ENCODE peak calls at places on chromosomes 4 and X, in five cellular contexts. One of them, this sample, is unnamed.

GRCh38 chr4:119300072-119300387 is 21.9 kb downstream of the FABP2 start:
- DNase-seq in NCI-H510A: no peak
- DNase-seq in AG09319: no peak
- DNase-seq in GM03348: peak
- DNase-seq in transverse colon: peak
- DNase-seq in this sample: peak

GRCh38 chr4:14196141-14196540 is 568.6 kb upstream of the BOD1L1 start:
- DNase-seq in NCI-H510A: no peak
- DNase-seq in AG09319: peak
- DNase-seq in GM03348: peak
- DNase-seq in transverse colon: no peak
- DNase-seq in this sample: no peak

GRCh38 chr4:25862411-25863346 is at the start of gene SEL1L3:
- DNase-seq in NCI-H510A: no peak
- DNase-seq in AG09319: no peak
- DNase-seq in GM03348: peak
- DNase-seq in transverse colon: peak
- DNase-seq in this sample: no peak

GRCh38 chr4:173878701-173879100 is 348.7 kb upstream of the HAND2 start:
- DNase-seq in NCI-H510A: no peak
- DNase-seq in AG09319: no peak
- DNase-seq in GM03348: no peak
- DNase-seq in transverse colon: no peak
- DNase-seq in this sample: no peak

GRCh38 chrX:8083276-8083675 is 87.8 kb downstream of the VCX2 start:
- DNase-seq in NCI-H510A: no peak
- DNase-seq in AG09319: no peak
- DNase-seq in GM03348: no peak
- DNase-seq in transverse colon: no peak
- DNase-seq in this sample: no peak

GRCh38 chr4:87049508-87049907 is 114.7 kb downstream of the AFF1 start:
- DNase-seq in NCI-H510A: no peak
- DNase-seq in AG09319: no peak
- DNase-seq in GM03348: no peak
- DNase-seq in transverse colon: no peak
- DNase-seq in this sample: no peak

GRCh38 chr4:138241281-138242075 is 671 bp downstream of the SLC7A11 start:
- DNase-seq in NCI-H510A: no peak
- DNase-seq in AG09319: no peak
- DNase-seq in GM03348: peak
- DNase-seq in transverse colon: no peak
- DNase-seq in this sample: no peak

GRCh38 chr4:158036998-158037397 is 135.8 kb downstream of the GASK1B start:
- DNase-seq in NCI-H510A: no peak
- DNase-seq in AG09319: no peak
- DNase-seq in GM03348: no peak
- DNase-seq in transverse colon: no peak
- DNase-seq in this sample: no peak

GRCh38 chr4:110610620-110610939 is 12.3 kb downstream of the PITX2 start:
- DNase-seq in NCI-H510A: no peak
- DNase-seq in AG09319: no peak
- DNase-seq in GM03348: no peak
- DNase-seq in transverse colon: no peak
- DNase-seq in this sample: no peak

GRCh38 chr4:104860227-104861123 is 286.2 kb upstream of the TET2 start:
- DNase-seq in NCI-H510A: peak
- DNase-seq in AG09319: no peak
- DNase-seq in GM03348: peak
- DNase-seq in transverse colon: peak
- DNase-seq in this sample: peak

GRCh38 chr4:123346330-123346940 is 50.2 kb upstream of the SPRY1 start:
- DNase-seq in NCI-H510A: no peak
- DNase-seq in AG09319: no peak
- DNase-seq in GM03348: no peak
- DNase-seq in transverse colon: no peak
- DNase-seq in this sample: no peak

GRCh38 chr4:15695240-15695699 is 7.6 kb upstream of the BST1 start:
- DNase-seq in NCI-H510A: no peak
- DNase-seq in AG09319: peak
- DNase-seq in GM03348: peak
- DNase-seq in transverse colon: no peak
- DNase-seq in this sample: peak

GRCh38 chrX:93538575-93538974 is 134.8 kb downstream of the NAP1L3 start:
- DNase-seq in NCI-H510A: no peak
- DNase-seq in AG09319: no peak
- DNase-seq in GM03348: peak
- DNase-seq in transverse colon: no peak
- DNase-seq in this sample: no peak

GRCh38 chr4:87069037-87069742 is 134.4 kb downstream of the AFF1 start:
- DNase-seq in NCI-H510A: peak
- DNase-seq in AG09319: no peak
- DNase-seq in GM03348: no peak
- DNase-seq in transverse colon: no peak
- DNase-seq in this sample: no peak

GRCh38 chr4:163395758-163396157 is 52.1 kb downstream of the NPY5R start:
- DNase-seq in NCI-H510A: no peak
- DNase-seq in AG09319: no peak
- DNase-seq in GM03348: peak
- DNase-seq in transverse colon: no peak
- DNase-seq in this sample: no peak

GRCh38 chrX:13488706-13489105 is 80.7 kb upstream of the EGFL6 start:
- DNase-seq in NCI-H510A: no peak
- DNase-seq in AG09319: no peak
- DNase-seq in GM03348: no peak
- DNase-seq in transverse colon: no peak
- DNase-seq in this sample: no peak

GRCh38 chr4:145299380-145300076 is 119.1 kb upstream of the OTUD4 start:
- DNase-seq in NCI-H510A: no peak
- DNase-seq in AG09319: no peak
- DNase-seq in GM03348: peak
- DNase-seq in transverse colon: no peak
- DNase-seq in this sample: peak

GRCh38 chr4:126221717-126222116 is 907.0 kb downstream of the FAT4 start:
- DNase-seq in NCI-H510A: no peak
- DNase-seq in AG09319: no peak
- DNase-seq in GM03348: no peak
- DNase-seq in transverse colon: no peak
- DNase-seq in this sample: no peak

GRCh38 chr4:176137626-176138025 is 57.8 kb downstream of the SPATA4 start:
- DNase-seq in NCI-H510A: no peak
- DNase-seq in AG09319: no peak
- DNase-seq in GM03348: peak
- DNase-seq in transverse colon: no peak
- DNase-seq in this sample: peak

GRCh38 chrX:12946838-12947544 is 27.9 kb upstream of the TMSB4X start:
- DNase-seq in NCI-H510A: peak
- DNase-seq in AG09319: peak
- DNase-seq in GM03348: peak
- DNase-seq in transverse colon: peak
- DNase-seq in this sample: no peak

GRCh38 chr4:45241976-45242375 is 515.6 kb upstream of the GNPDA2 start:
- DNase-seq in NCI-H510A: no peak
- DNase-seq in AG09319: no peak
- DNase-seq in GM03348: no peak
- DNase-seq in transverse colon: no peak
- DNase-seq in this sample: no peak

GRCh38 chr4:100539706-100540105 is 21.9 kb upstream of the EMCN start:
- DNase-seq in NCI-H510A: no peak
- DNase-seq in AG09319: no peak
- DNase-seq in GM03348: no peak
- DNase-seq in transverse colon: no peak
- DNase-seq in this sample: no peak

GRCh38 chrX:44915361-44915868 is 42.4 kb downstream of the KDM6A start:
- DNase-seq in NCI-H510A: no peak
- DNase-seq in AG09319: no peak
- DNase-seq in GM03348: no peak
- DNase-seq in transverse colon: no peak
- DNase-seq in this sample: no peak

GRCh38 chrX:35626124-35626523 is 172.0 kb upstream of the MAGEB16 start:
- DNase-seq in NCI-H510A: no peak
- DNase-seq in AG09319: no peak
- DNase-seq in GM03348: no peak
- DNase-seq in transverse colon: no peak
- DNase-seq in this sample: no peak

GRCh38 chrX:54178100-54178940 is 4.7 kb downstream of the FAM120C start:
- DNase-seq in NCI-H510A: no peak
- DNase-seq in AG09319: peak
- DNase-seq in GM03348: peak
- DNase-seq in transverse colon: no peak
- DNase-seq in this sample: no peak

GRCh38 chrX:130174051-130174704 is 2.4 kb downstream of the RAB33A start:
- DNase-seq in NCI-H510A: no peak
- DNase-seq in AG09319: peak
- DNase-seq in GM03348: peak
- DNase-seq in transverse colon: no peak
- DNase-seq in this sample: peak

GRCh38 chr4:3853388-3854035 is 87.3 kb downstream of the ADRA2C start:
- DNase-seq in NCI-H510A: no peak
- DNase-seq in AG09319: no peak
- DNase-seq in GM03348: no peak
- DNase-seq in transverse colon: no peak
- DNase-seq in this sample: no peak

GRCh38 chrX:76183289-76184057 is 10.6 kb downstream of the PBDC1 start:
- DNase-seq in NCI-H510A: no peak
- DNase-seq in AG09319: peak
- DNase-seq in GM03348: no peak
- DNase-seq in transverse colon: no peak
- DNase-seq in this sample: peak

GRCh38 chr4:159144112-159144694 is 41.3 kb downstream of the RAPGEF2 start:
- DNase-seq in NCI-H510A: no peak
- DNase-seq in AG09319: no peak
- DNase-seq in GM03348: no peak
- DNase-seq in transverse colon: no peak
- DNase-seq in this sample: no peak

GRCh38 chr4:145148980-145149379 is 31.4 kb downstream of the OTUD4 start:
- DNase-seq in NCI-H510A: no peak
- DNase-seq in AG09319: no peak
- DNase-seq in GM03348: no peak
- DNase-seq in transverse colon: no peak
- DNase-seq in this sample: no peak

GRCh38 chr4:48490680-48491513 is 845 bp downstream of the ZAR1 start:
- DNase-seq in NCI-H510A: no peak
- DNase-seq in AG09319: no peak
- DNase-seq in GM03348: peak
- DNase-seq in transverse colon: no peak
- DNase-seq in this sample: no peak

GRCh38 chrX:13412208-13412600 is 92.4 kb upstream of the ATXN3L start:
- DNase-seq in NCI-H510A: no peak
- DNase-seq in AG09319: no peak
- DNase-seq in GM03348: no peak
- DNase-seq in transverse colon: no peak
- DNase-seq in this sample: no peak

GRCh38 chrX:15745179-15745578 is 7.1 kb downstream of the CA5B start:
- DNase-seq in NCI-H510A: no peak
- DNase-seq in AG09319: no peak
- DNase-seq in GM03348: no peak
- DNase-seq in transverse colon: no peak
- DNase-seq in this sample: no peak

This sample was measured in BJ.